ENCODE peak calls at places on chromosomes 5 and 9, in four cellular contexts. One of them, this sample, is unnamed.

GRCh38 chr9:108994695-108995094 is 18.6 kb downstream of the CTNNAL1 start:
- DNase-seq in prostate gland: no peak
- DNase-seq in lower lobe of right lung: peak; percentile 50
- DNase-seq in colonic mucosa: no peak
- DNase-seq in this sample: no peak

GRCh38 chr5:98557921-98558320 is 215.5 kb upstream of the RGMB start:
- DNase-seq in prostate gland: no peak
- DNase-seq in lower lobe of right lung: no peak
- DNase-seq in colonic mucosa: no peak
- DNase-seq in this sample: no peak

GRCh38 chr5:56264417-56265025 is 31.4 kb upstream of the ANKRD55 start:
- DNase-seq in prostate gland: peak; percentile 10
- DNase-seq in lower lobe of right lung: no peak
- DNase-seq in colonic mucosa: no peak
- DNase-seq in this sample: peak; percentile 32

GRCh38 chr5:156391139-156391538 is 64.2 kb downstream of the SGCD start:
- DNase-seq in prostate gland: no peak
- DNase-seq in lower lobe of right lung: no peak
- DNase-seq in colonic mucosa: no peak
- DNase-seq in this sample: no peak

GRCh38 chr5:107402881-107403280 is 267.9 kb downstream of the EFNA5 start:
- DNase-seq in prostate gland: no peak
- DNase-seq in lower lobe of right lung: no peak
- DNase-seq in colonic mucosa: no peak
- DNase-seq in this sample: peak; percentile 18

GRCh38 chr5:142087920-142088679 is 20.5 kb upstream of the NDFIP1 start:
- DNase-seq in prostate gland: no peak
- DNase-seq in lower lobe of right lung: no peak
- DNase-seq in colonic mucosa: no peak
- DNase-seq in this sample: peak; percentile 69

GRCh38 chr5:71860048-71860447 is 141.0 kb downstream of the CARTPT start:
- DNase-seq in prostate gland: no peak
- DNase-seq in lower lobe of right lung: no peak
- DNase-seq in colonic mucosa: no peak
- DNase-seq in this sample: no peak

GRCh38 chr5:43685271-43685950 is 82.4 kb downstream of the NNT start:
- DNase-seq in prostate gland: no peak
- DNase-seq in lower lobe of right lung: no peak
- DNase-seq in colonic mucosa: no peak
- DNase-seq in this sample: no peak

GRCh38 chr5:19270153-19270552 is 717.8 kb downstream of the CDH18 start:
- DNase-seq in prostate gland: no peak
- DNase-seq in lower lobe of right lung: no peak
- DNase-seq in colonic mucosa: no peak
- DNase-seq in this sample: no peak

GRCh38 chr9:32378993-32379729 is 5.3 kb upstream of the ACO1 start:
- DNase-seq in prostate gland: peak; percentile 37
- DNase-seq in lower lobe of right lung: no peak
- DNase-seq in colonic mucosa: peak; percentile 59
- DNase-seq in this sample: peak; percentile 46

GRCh38 chr5:93477791-93478190 is 103.2 kb downstream of the NR2F1-AS1 start:
- DNase-seq in prostate gland: no peak
- DNase-seq in lower lobe of right lung: no peak
- DNase-seq in colonic mucosa: no peak
- DNase-seq in this sample: no peak

GRCh38 chr9:111759762-111760639 is 34.7 kb downstream of the SHOC1 start:
- DNase-seq in prostate gland: peak; percentile 61
- DNase-seq in lower lobe of right lung: no peak
- DNase-seq in colonic mucosa: peak; percentile 71
- DNase-seq in this sample: peak; percentile 65

GRCh38 chr9:18189876-18190670 is 283.9 kb upstream of the ADAMTSL1 start:
- DNase-seq in prostate gland: no peak
- DNase-seq in lower lobe of right lung: no peak
- DNase-seq in colonic mucosa: no peak
- DNase-seq in this sample: no peak

GRCh38 chr9:72065076-72065475 is 4.7 kb upstream of the C9orf57 start:
- DNase-seq in prostate gland: no peak
- DNase-seq in lower lobe of right lung: no peak
- DNase-seq in colonic mucosa: no peak
- DNase-seq in this sample: no peak
- TF ChIP-seq CTCF in prostate gland: no peak
- TF ChIP-seq CTCF in lower lobe of right lung: no peak
- TF ChIP-seq CTCF in colonic mucosa: no peak
- TF ChIP-seq CTCF in this sample: no peak

GRCh38 chr5:172905346-172905756 is 53.9 kb upstream of the RPL26L1 start:
- DNase-seq in prostate gland: no peak
- DNase-seq in lower lobe of right lung: no peak
- DNase-seq in colonic mucosa: no peak
- DNase-seq in this sample: no peak
- H3K4me1 ChIP-seq in prostate gland: peaks cover 39% of the 10 kb centered on the region
- H3K4me1 ChIP-seq in lower lobe of right lung: peaks cover 61% of the 10 kb centered on the region
- H3K4me1 ChIP-seq in colonic mucosa: peaks cover 19% of the 10 kb centered on the region
- H3K4me1 ChIP-seq in this sample: peaks cover 46% of the 10 kb centered on the region

GRCh38 chr9:77236693-77237092 is 59.4 kb downstream of the VPS13A start:
- DNase-seq in prostate gland: no peak
- DNase-seq in lower lobe of right lung: no peak
- DNase-seq in colonic mucosa: no peak
- DNase-seq in this sample: no peak

GRCh38 chr9:77237896-77238295 is 60.6 kb downstream of the VPS13A start:
- DNase-seq in prostate gland: no peak
- DNase-seq in lower lobe of right lung: no peak
- DNase-seq in colonic mucosa: no peak
- DNase-seq in this sample: no peak
- H3K4me3 ChIP-seq in prostate gland: no peak overlapping the region
- H3K4me3 ChIP-seq in lower lobe of right lung: no peak overlapping the region
- H3K4me3 ChIP-seq in colonic mucosa: no peak overlapping the region
- H3K4me3 ChIP-seq in this sample: no peak overlapping the region

DNA sequence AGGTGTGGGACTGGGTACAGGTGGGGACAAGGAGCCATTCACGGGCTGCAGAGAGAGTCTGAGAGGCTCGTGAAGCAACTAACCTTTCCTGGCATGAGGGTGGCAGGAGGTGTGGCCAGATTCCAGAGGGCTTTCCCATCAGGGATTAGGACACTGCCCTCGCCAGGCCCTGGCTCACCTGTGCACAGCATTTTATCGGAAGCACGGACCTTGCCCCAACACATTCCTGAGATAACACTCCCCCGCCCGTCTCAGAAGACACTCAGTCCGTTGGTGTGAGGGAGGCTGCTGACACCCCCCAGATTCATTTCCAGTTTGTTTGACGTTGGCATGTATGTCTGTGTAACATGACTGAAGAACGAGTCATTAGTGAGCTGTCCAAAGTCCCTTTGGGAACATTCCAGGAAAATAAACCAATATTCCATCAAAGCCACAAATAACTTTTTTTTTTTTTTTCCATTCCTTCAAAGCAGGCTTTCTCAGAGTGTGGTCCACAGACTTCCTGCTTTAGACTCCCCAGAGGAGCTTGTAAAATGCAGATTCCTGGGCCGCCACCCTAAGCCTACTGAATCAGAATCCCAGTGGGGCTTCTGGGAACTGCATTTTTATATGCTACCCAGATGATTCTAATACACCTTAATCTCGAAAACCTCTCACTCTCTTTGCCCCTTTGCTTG is 23.4 kb downstream of the WWC1 start:
- DNase-seq in prostate gland: peak; percentile 66
- DNase-seq in lower lobe of right lung: peak; percentile 82
- DNase-seq in colonic mucosa: peak; percentile 89
- DNase-seq in this sample: no peak
- TF ChIP-seq CTCF in prostate gland: no peak
- TF ChIP-seq CTCF in lower lobe of right lung: no peak
- TF ChIP-seq CTCF in colonic mucosa: no peak
- TF ChIP-seq CTCF in this sample: no peak

This sample was measured in testis.